ENCODE peak calls at places on chromosome 14, in five cellular contexts. One of them, this sample, is unnamed.

GRCh38 chr14:95156765-95157194 is 549 bp downstream of the DICER1 start:
- DNase-seq in AG10803: peak
- DNase-seq in GM12865: peak
- DNase-seq in left cardiac atrium: peak
- DNase-seq in left colon: peak
- DNase-seq in this sample: peak

GRCh38 chr14:90809530-90810312 is 6.5 kb downstream of the TTC7B start:
- DNase-seq in GM12865: no peak
- DNase-seq in left colon: no peak
- DNase-seq in AG10803: no peak
- DNase-seq in left cardiac atrium: no peak
- DNase-seq in this sample: no peak

GRCh38 chr14:104680056-104680805 is 9.2 kb upstream of the INF2 start:
- DNase-seq in GM12865: no peak
- DNase-seq in AG10803: peak
- DNase-seq in left cardiac atrium: peak
- DNase-seq in left colon: peak
- DNase-seq in this sample: peak

GRCh38 chr14:31884238-31884637 is 192.9 kb upstream of the ARHGAP5 start:
- DNase-seq in left colon: no peak
- DNase-seq in AG10803: no peak
- DNase-seq in left cardiac atrium: no peak
- DNase-seq in GM12865: no peak
- DNase-seq in this sample: no peak

GRCh38 chr14:34826661-34827060 is 48.5 kb downstream of the BAZ1A start:
- DNase-seq in left cardiac atrium: no peak
- DNase-seq in left colon: no peak
- DNase-seq in GM12865: no peak
- DNase-seq in AG10803: peak
- DNase-seq in this sample: no peak

GRCh38 chr14:38207830-38208815 is at the start of gene SSTR1:
- DNase-seq in GM12865: no peak
- DNase-seq in left colon: peak
- DNase-seq in left cardiac atrium: no peak
- DNase-seq in AG10803: peak
- DNase-seq in this sample: peak

GRCh38 chr14:105944632-105945610 is 418.5 kb downstream of the TMEM121 start:
- DNase-seq in left cardiac atrium: peak
- DNase-seq in AG10803: no peak
- DNase-seq in GM12865: peak
- DNase-seq in left colon: peak
- DNase-seq in this sample: peak

GRCh38 chr14:68687746-68688145 is 105.1 kb downstream of the ZFP36L1 start:
- DNase-seq in left cardiac atrium: no peak
- DNase-seq in GM12865: no peak
- DNase-seq in left colon: no peak
- DNase-seq in AG10803: peak
- DNase-seq in this sample: no peak

GRCh38 chr14:70315942-70316341 is 43.5 kb downstream of the COX16 start:
- DNase-seq in left cardiac atrium: no peak
- DNase-seq in left colon: no peak
- DNase-seq in GM12865: no peak
- DNase-seq in AG10803: no peak
- DNase-seq in this sample: no peak

GRCh38 chr14:93655078-93655750 is 133.1 kb downstream of the PRIMA1 start:
- DNase-seq in left cardiac atrium: no peak
- DNase-seq in AG10803: peak
- DNase-seq in left colon: no peak
- DNase-seq in GM12865: peak
- DNase-seq in this sample: peak

GRCh38 chr14:71056168-71056567 is 148.9 kb downstream of the PCNX1 start:
- DNase-seq in AG10803: no peak
- DNase-seq in GM12865: no peak
- DNase-seq in left cardiac atrium: no peak
- DNase-seq in left colon: no peak
- DNase-seq in this sample: no peak

GRCh38 chr14:56189306-56189705 is 71.1 kb downstream of the PELI2 start:
- DNase-seq in left cardiac atrium: no peak
- DNase-seq in left colon: no peak
- DNase-seq in GM12865: no peak
- DNase-seq in AG10803: peak
- DNase-seq in this sample: peak

GRCh38 chr14:96245710-96246534 is 10.1 kb upstream of the BDKRB1 start:
- DNase-seq in left colon: no peak
- DNase-seq in GM12865: no peak
- DNase-seq in AG10803: peak
- DNase-seq in left cardiac atrium: no peak
- DNase-seq in this sample: no peak

GRCh38 chr14:69291891-69292586 is 32.1 kb downstream of the GALNT16 start:
- DNase-seq in GM12865: no peak
- DNase-seq in left colon: no peak
- DNase-seq in AG10803: peak
- DNase-seq in left cardiac atrium: no peak
- DNase-seq in this sample: no peak

GRCh38 chr14:34874386-34875030 is 652 bp downstream of the BAZ1A start:
- DNase-seq in left cardiac atrium: peak
- DNase-seq in GM12865: peak
- DNase-seq in AG10803: peak
- DNase-seq in left colon: peak
- DNase-seq in this sample: peak

GRCh38 chr14:90111895-90112534 is 50.2 kb downstream of the KCNK13 start:
- DNase-seq in GM12865: no peak
- DNase-seq in left cardiac atrium: no peak
- DNase-seq in left colon: no peak
- DNase-seq in AG10803: peak
- DNase-seq in this sample: no peak

GRCh38 chr14:32329146-32329545 is at the start of gene AKAP6:
- DNase-seq in left colon: no peak
- DNase-seq in AG10803: peak
- DNase-seq in left cardiac atrium: no peak
- DNase-seq in GM12865: no peak
- DNase-seq in this sample: no peak

GRCh38 chr14:24058951-24059475 is 7.2 kb downstream of the CARMIL3 start:
- DNase-seq in AG10803: no peak
- DNase-seq in left colon: peak
- DNase-seq in GM12865: no peak
- DNase-seq in left cardiac atrium: no peak
- DNase-seq in this sample: no peak

GRCh38 chr14:70692210-70692609 is 50.5 kb downstream of the TTC9 start:
- DNase-seq in GM12865: no peak
- DNase-seq in left cardiac atrium: peak
- DNase-seq in AG10803: no peak
- DNase-seq in left colon: peak
- DNase-seq in this sample: no peak

GRCh38 chr14:96584199-96584906 is 82.2 kb downstream of the PAPOLA start:
- DNase-seq in AG10803: no peak
- DNase-seq in left colon: no peak
- DNase-seq in left cardiac atrium: no peak
- DNase-seq in GM12865: peak
- DNase-seq in this sample: peak

GRCh38 chr14:32109676-32110075 is 32.6 kb downstream of the ARHGAP5 start:
- DNase-seq in AG10803: peak
- DNase-seq in left cardiac atrium: no peak
- DNase-seq in GM12865: no peak
- DNase-seq in left colon: no peak
- DNase-seq in this sample: no peak

GRCh38 chr14:49908433-49908782 is 15.5 kb downstream of the ARF6 start:
- DNase-seq in left cardiac atrium: no peak
- DNase-seq in left colon: no peak
- DNase-seq in GM12865: no peak
- DNase-seq in AG10803: no peak
- DNase-seq in this sample: no peak

This sample was measured in body of pancreas.